ENCODE peak calls at places on chromosomes 2 and 18, in four cellular contexts. P is astrocyte of the spinal cord, L is endothelial cell, B is fibroblast of mammary gland. X is an unnamed sample.
A peak's percentile ranks its signal among the peaks of the same experiment; 100 is the strongest.

GRCh38 chr2:147081826-147082225 is 763.0 kb upstream of the ACVR2A start:
- DNase-seq in P (no peak), L (no peak), B (no peak), X (no peak)

GRCh38 chr18:21309248-21309647 is 67.2 kb downstream of the GREB1L start:
- DNase-seq in P (no peak), L (no peak), B (no peak), X (no peak)

GRCh38 chr18:25941556-25941955 is 148.9 kb downstream of the SS18 start:
- DNase-seq in P (no peak), L (no peak), B (peak; percentile 4), X (no peak)

GRCh38 chr2:218982312-218983262 is 2.4 kb downstream of the FEV start:
- DNase-seq in P (no peak), L (no peak), B (no peak), X (no peak)

GRCh38 chr2:227536445-227536844 is 62.2 kb upstream of the SCYGR2 start:
- DNase-seq in P (no peak), L (no peak), B (no peak), X (no peak)

GRCh38 chr2:170932948-170933347 is 3.9 kb downstream of the GORASP2 start:
- DNase-seq in P (no peak), L (no peak), B (no peak), X (no peak)

GRCh38 chr2:48332286-48332685 is 197.7 kb upstream of the STON1 start:
- DNase-seq in P (no peak), L (no peak), B (peak; percentile 54), X (no peak)

GRCh38 chr2:33340265-33340664 is 136.2 kb upstream of the RASGRP3 start:
- DNase-seq in P (no peak), L (no peak), B (peak; percentile 98), X (no peak)

GRCh38 chr18:45998244-45998643 is 31.1 kb upstream of the EPG5 start:
- DNase-seq in P (no peak), L (no peak), B (no peak), X (no peak)

GRCh38 chr2:217753460-217754200 is 249.2 kb downstream of the TNS1 start:
- DNase-seq in P (peak; percentile 19), L (no peak), B (no peak), X (peak; percentile 67)

GRCh38 chr18:2982452-2983172 is 30.3 kb downstream of the LPIN2 start:
- DNase-seq in P (no peak), L (no peak), B (no peak), X (no peak)

GRCh38 chr2:72980535-72981217 is 63.4 kb downstream of the EMX1 start:
- DNase-seq in P (peak; percentile 22), L (no peak), B (no peak), X (no peak)

GRCh38 chr18:23627325-23627724 is 35.4 kb downstream of the ANKRD29 start:
- DNase-seq in P (peak; percentile 88), L (no peak), B (peak; percentile 90), X (no peak)

DNA sequence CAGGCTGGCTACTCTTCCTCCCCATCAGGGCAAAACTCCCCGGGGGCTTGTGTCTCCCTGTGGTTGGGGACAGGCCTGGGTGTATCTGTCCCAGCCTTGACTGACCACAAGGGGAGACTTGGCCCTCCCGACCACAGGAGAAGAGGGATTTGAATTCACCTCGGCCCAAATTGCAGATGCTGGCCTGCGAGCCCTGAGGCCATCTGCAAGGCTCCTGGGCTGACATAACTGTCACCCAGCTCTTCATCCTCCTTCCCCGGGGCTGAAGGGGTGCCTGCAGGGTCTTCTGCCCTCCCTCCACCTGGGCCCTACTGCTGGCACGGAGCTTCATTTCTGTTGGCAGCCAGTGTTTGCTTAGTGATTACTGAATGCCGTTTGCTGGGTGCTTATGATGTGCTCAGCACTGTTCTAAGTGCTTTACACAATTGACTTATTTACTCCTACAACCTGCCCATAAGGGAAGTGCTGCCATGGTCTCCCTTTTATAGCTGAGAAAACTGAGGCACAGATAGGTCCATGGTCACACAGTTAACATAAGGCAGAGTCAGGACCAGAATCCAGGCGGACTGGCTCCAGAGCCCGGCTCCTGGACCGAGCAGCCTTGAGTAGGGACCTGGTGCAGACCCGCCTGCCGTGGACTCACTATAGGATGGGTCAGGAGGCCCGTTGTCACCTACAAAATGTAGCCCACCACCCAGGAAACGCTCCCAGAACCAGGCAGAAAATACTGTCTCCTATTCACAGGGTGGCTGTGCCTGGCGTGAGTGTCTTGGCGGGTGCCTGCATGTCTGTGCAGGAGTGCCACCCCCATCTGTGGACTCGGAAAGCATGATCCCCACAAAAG is 18.9 kb downstream of the STEAP3 start:
- DNase-seq in P (no peak), L (no peak), B (no peak), X (no peak)
- TF ChIP-seq CTCF in P (no peak), L (no peak), B (no peak), X (no peak)

GRCh38 chr2:238337846-238338245 is 17.5 kb downstream of the TRAF3IP1 start:
- DNase-seq in P (no peak), L (no peak), B (no peak), X (no peak)

GRCh38 chr2:238339395-238339780 is 19.1 kb downstream of the TRAF3IP1 start:
- DNase-seq in P (no peak), L (no peak), B (no peak), X (no peak)

GRCh38 chr2:238341536-238341935 is 21.2 kb downstream of the TRAF3IP1 start:
- DNase-seq in P (no peak), L (no peak), B (no peak), X (no peak)

GRCh38 chr2:238338710-238339394 is 18.5 kb downstream of the TRAF3IP1 start:
- DNase-seq in P (no peak), L (no peak), B (no peak), X (no peak)

DNA sequence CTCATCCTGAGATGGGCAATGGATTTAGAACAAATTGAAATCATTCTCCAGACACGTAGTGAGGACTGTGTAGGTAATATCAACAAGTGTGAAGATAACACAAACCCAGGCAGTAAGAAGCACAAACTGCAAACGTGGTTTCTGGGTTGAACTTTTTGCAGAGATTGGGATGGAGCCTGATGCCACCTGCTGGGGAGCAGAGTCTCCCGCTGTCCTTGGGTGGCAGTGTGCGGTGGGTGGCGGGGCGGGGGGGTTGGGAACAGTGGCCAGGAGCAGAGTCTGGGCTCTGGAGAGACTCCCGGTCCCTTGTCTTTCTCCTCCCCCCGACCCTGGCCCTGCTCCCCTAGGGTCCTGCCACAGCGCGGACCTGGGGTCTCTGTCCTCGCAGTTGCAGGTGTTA is 19.5 kb downstream of the TRAF3IP1 start:
- DNase-seq in P (no peak), L (no peak), B (no peak), X (no peak)
- TF ChIP-seq CTCF in P (no peak), L (no peak), B (no peak), X (no peak)

DNA sequence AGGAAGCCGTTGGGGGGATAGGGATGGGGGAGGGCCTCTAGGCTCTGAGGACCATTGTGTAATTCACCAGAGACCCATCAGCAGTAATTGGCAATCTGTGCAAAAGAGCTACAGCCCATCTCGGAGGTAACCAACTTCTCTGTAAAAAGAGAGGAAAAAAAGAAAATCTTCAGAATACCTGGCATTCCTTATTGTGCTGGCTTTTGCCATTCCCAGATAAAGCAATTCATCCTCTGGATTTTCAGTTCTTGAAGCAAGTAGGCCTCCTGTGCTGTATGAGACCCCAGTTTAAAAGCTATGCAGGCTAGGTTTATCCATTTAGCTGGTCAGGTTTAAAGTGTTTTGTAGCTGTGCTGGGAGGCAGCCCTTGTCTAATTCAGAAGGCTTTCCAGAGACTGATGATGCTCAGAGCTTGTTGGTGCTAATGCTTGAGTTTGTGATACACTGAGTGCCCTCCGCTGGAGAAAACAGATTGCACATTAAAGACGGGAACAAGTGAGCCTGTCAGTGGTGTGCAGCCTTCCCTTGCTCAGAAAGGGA is at the start of gene LRRTM4:
- DNase-seq in P (peak; percentile 1), L (peak; percentile 9), B (no peak), X (no peak)
- TF ChIP-seq CTCF in P (no peak), L (no peak), B (no peak), X (no peak)

DNA sequence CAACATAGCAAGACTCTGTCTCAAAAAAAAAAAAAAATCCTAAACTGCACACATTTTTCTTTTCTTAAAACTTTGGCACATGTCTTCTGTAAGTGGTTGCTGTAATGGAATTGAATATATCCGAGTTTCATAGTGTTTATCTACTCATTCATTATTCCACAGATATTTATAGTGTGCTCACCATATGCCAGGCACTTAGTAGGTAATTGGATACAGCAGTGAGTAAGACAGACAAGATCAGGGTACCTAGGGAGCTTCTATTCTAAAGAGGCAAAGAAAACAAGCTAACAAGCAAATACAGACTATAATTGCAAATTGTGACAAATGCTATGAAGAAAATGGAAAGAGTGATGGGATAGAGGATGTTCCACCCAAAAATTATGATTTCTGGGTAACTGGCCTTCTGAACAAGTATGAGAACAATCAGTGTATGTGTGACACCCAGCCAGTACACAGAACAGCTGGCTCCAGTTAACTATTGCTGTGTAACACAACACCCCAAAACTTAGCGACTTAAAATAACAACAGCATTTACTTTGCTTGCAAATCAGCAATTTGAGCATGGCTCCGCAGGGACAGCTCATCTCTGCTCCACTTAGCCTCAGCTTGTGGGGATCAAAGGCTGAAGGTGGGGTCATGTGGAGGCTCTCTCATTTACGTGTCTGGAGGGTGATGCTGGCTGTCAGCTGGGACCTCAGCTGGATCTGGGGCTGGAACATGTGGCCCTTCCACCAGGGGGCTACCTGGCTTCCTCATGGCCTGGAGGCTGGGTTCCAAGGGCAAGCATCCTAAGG is 224.9 kb downstream of the INSIG2 start:
- DNase-seq in P (no peak), L (no peak), B (peak; percentile 13), X (no peak)
- TF ChIP-seq CTCF in P (no peak), L (peak; percentile 13), B (no peak), X (no peak)

GRCh38 chr2:195667974-195668373 is 10.9 kb downstream of the SLC39A10 start:
- DNase-seq in P (no peak), L (no peak), B (no peak), X (no peak)

GRCh38 chr2:195666113-195666712 is 9.2 kb downstream of the SLC39A10 start:
- DNase-seq in P (no peak), L (no peak), B (no peak), X (no peak)

GRCh38 chr2:195662138-195662537 is 5.1 kb downstream of the SLC39A10 start:
- DNase-seq in P (no peak), L (no peak), B (no peak), X (no peak)

GRCh38 chr2:195663007-195663406 is 6.0 kb downstream of the SLC39A10 start:
- DNase-seq in P (no peak), L (no peak), B (no peak), X (no peak)

GRCh38 chr2:195664528-195664927 is 7.5 kb downstream of the SLC39A10 start:
- DNase-seq in P (peak; percentile 42), L (no peak), B (no peak), X (no peak)
- TF ChIP-seq CTCF in P (peak; percentile 14), L (peak; percentile 15), B (peak; percentile 33), X (peak; percentile 52)

GRCh38 chr2:178419123-178419522 is 31.9 kb downstream of the PRKRA start:
- DNase-seq in P (peak; percentile 29), L (no peak), B (peak; percentile 39), X (no peak)
- TF ChIP-seq CTCF in P (peak; percentile 43), L (no peak), B (peak; percentile 31), X (peak; percentile 38)

DNA sequence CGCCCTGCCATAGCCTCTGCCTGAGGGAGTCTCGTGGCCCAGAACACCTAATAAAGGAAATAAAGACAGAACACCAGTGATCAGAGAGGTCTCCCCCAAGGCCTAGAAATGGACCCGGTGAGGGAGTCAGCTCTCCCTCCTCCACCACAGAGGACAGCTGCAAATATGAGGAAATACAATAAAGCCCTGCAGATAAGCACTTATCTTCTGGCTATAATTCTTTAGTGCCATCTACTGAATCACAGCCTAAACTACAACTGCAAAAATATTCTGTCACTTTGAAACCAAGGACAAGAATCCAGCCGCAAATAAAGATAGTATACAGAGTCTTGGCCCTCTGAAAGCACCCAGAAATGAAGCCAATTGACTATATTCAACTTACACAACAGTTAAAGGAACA is 42.4 kb upstream of the TACR1 start:
- DNase-seq in P (peak; percentile 7), L (no peak), B (peak; percentile 43), X (no peak)
- TF ChIP-seq CTCF in P (peak; percentile 34), L (no peak), B (peak; percentile 40), X (no peak)

X was measured in osteocyte.